ENCODE peak calls at places on chromosomes 3 and 15, in seven cellular contexts. N, V, Z, B, D, E and P are unnamed samples.
A peak's percentile ranks its signal among the peaks of the same experiment; 100 is the strongest.

GRCh38 chr15:95290376-95290973 is 1040.0 kb upstream of the NR2F2 start:
- DNase-seq in V (no peak), Z (no peak), D (no peak), N (no peak), E (no peak), B (no peak), P (peak; percentile 11)

GRCh38 chr3:47855461-47856383 is 52.8 kb downstream of the DHX30 start:
- DNase-seq in V (no peak), B (no peak), Z (no peak), D (no peak), E (no peak), N (no peak), P (no peak)

GRCh38 chr3:168467085-168467714 is 371.5 kb upstream of the GOLIM4 start:
- DNase-seq in N (no peak), D (no peak), Z (no peak), V (peak; percentile 9), E (no peak), B (no peak), P (peak; percentile 16)

GRCh38 chr3:9715764-9716437 is 12.3 kb downstream of the CPNE9 start:
- DNase-seq in Z (peak; percentile 29), D (no peak), N (peak; percentile 18), E (no peak), B (peak; percentile 32), V (peak; percentile 76), P (peak; percentile 87)

GRCh38 chr3:171404376-171404982 is 55.7 kb downstream of the TNIK start:
- DNase-seq in D (no peak), B (no peak), Z (no peak), N (no peak), V (no peak), E (no peak), P (no peak)

GRCh38 chr3:45104715-45105711 is 41.2 kb downstream of the CDCP1 start:
- DNase-seq in B (no peak), E (no peak), V (peak; percentile 54), D (no peak), Z (no peak), N (no peak), P (peak; percentile 32)

GRCh38 chr3:29057326-29057725 is 223.5 kb upstream of the RBMS3 start:
- DNase-seq in N (no peak), Z (no peak), E (no peak), V (peak; percentile 92), D (no peak), B (no peak), P (peak; percentile 77)

GRCh38 chr15:56519000-56519399 is 54.1 kb upstream of the MNS1 start:
- DNase-seq in N (no peak), D (no peak), E (no peak), Z (no peak), V (no peak), B (no peak), P (no peak)

GRCh38 chr3:65226287-65226686 is 538.5 kb upstream of the ADAMTS9 start:
- DNase-seq in E (no peak), Z (no peak), B (no peak), V (no peak), D (no peak), N (no peak), P (no peak)

GRCh38 chr15:32838820-32839219 is 121.0 kb downstream of the GREM1 start:
- DNase-seq in E (no peak), Z (peak; percentile 64), N (no peak), D (no peak), V (no peak), B (no peak), P (peak; percentile 55)

GRCh38 chr3:133574260-133574881 is 885 bp downstream of the CDV3 start:
- DNase-seq in D (peak; percentile 54), Z (peak; percentile 60), V (peak; percentile 68), B (peak; percentile 57), N (peak; percentile 63), E (peak; percentile 91), P (peak; percentile 80)

GRCh38 chr3:17424137-17424536 is 318.3 kb downstream of the TBC1D5 start:
- DNase-seq in D (no peak), E (no peak), N (no peak), Z (no peak), V (no peak), B (no peak), P (no peak)

GRCh38 chr3:195893516-195893915 is 14.8 kb downstream of the TNK2 start:
- DNase-seq in E (peak; percentile 80), N (no peak), V (no peak), Z (peak; percentile 77), D (no peak), B (no peak), P (no peak)

GRCh38 chr3:188974856-188975611 is 196.7 kb upstream of the TPRG1 start:
- DNase-seq in V (peak; percentile 5), D (no peak), E (no peak), N (no peak), Z (no peak), B (no peak), P (no peak)

GRCh38 chr3:194691481-194692281 is 6.0 kb downstream of the FAM43A start:
- DNase-seq in Z (no peak), B (no peak), D (no peak), V (no peak), N (no peak), E (no peak), P (peak; percentile 81)

GRCh38 chr3:184299488-184300376 is 691 bp downstream of the PSMD2 start:
- DNase-seq in Z (no peak), E (peak; percentile 1), D (no peak), B (no peak), N (no peak), V (peak; percentile 44), P (peak; percentile 56)

GRCh38 chr3:23159929-23160328 is 43.2 kb upstream of the UBE2E2 start:
- DNase-seq in Z (no peak), B (no peak), N (no peak), V (peak; percentile 80), D (no peak), E (no peak), P (peak; percentile 97)

GRCh38 chr3:61645148-61645547 is 83.8 kb downstream of the PTPRG start:
- DNase-seq in N (no peak), D (no peak), B (no peak), V (peak; percentile 21), Z (no peak), E (no peak), P (peak; percentile 83)

GRCh38 chr3:113231827-113232253 is 20.5 kb downstream of the BOC start:
- DNase-seq in D (no peak), Z (no peak), E (no peak), V (peak; percentile 89), B (no peak), N (no peak), P (peak; percentile 96)

GRCh38 chr3:140441006-140441405 is 236.9 kb upstream of the TRIM42 start:
- DNase-seq in B (no peak), Z (no peak), V (peak; percentile 77), E (no peak), D (no peak), N (no peak), P (peak; percentile 93)

GRCh38 chr15:89068325-89068784 is 19.9 kb upstream of the ABHD2 start:
- DNase-seq in D (no peak), B (peak; percentile 35), V (peak; percentile 88), Z (no peak), E (peak; percentile 87), N (no peak), P (peak; percentile 94)

GRCh38 chr15:20345401-20345958 is 196.1 kb downstream of the GOLGA6L6 start:
- DNase-seq in Z (peak; percentile 17), V (no peak), D (no peak), E (peak; percentile 70), B (no peak), N (no peak), P (no peak)

GRCh38 chr3:154970796-154971195 is 109.3 kb upstream of the MME start:
- DNase-seq in E (no peak), D (no peak), Z (no peak), V (peak; percentile 79), B (no peak), N (no peak), P (no peak)